ENCODE peak calls at places on chromosomes 7 and 10, in nine cellular contexts. One of them, this sample, is unnamed.

GRCh38 chr7:33692956-33693355 is 212.4 kb upstream of the BMPER start:
- DNase-seq in cardiac muscle cell: no peak
- DNase-seq in stomach: no peak
- DNase-seq in Karpas-422: no peak
- DNase-seq in K562: no peak
- DNase-seq in AG10803: peak
- DNase-seq in AG04450: no peak
- DNase-seq in effector memory CD4-positive, alpha-beta T cell: no peak
- DNase-seq in CD8-positive, alpha-beta T cell: no peak
- DNase-seq in this sample: no peak

GRCh38 chr7:30926323-30926722 is 14.7 kb downstream of the AQP1 start:
- DNase-seq in stomach: peak
- DNase-seq in cardiac muscle cell: no peak
- DNase-seq in Karpas-422: no peak
- DNase-seq in AG04450: no peak
- DNase-seq in CD8-positive, alpha-beta T cell: no peak
- DNase-seq in K562: no peak
- DNase-seq in effector memory CD4-positive, alpha-beta T cell: no peak
- DNase-seq in AG10803: no peak
- DNase-seq in this sample: no peak

GRCh38 chr7:99997545-99998137 is 17.8 kb upstream of the ZKSCAN1 start:
- DNase-seq in stomach: peak
- DNase-seq in AG04450: no peak
- DNase-seq in effector memory CD4-positive, alpha-beta T cell: peak
- DNase-seq in AG10803: peak
- DNase-seq in CD8-positive, alpha-beta T cell: peak
- DNase-seq in cardiac muscle cell: peak
- DNase-seq in K562: no peak
- DNase-seq in Karpas-422: peak
- DNase-seq in this sample: peak

GRCh38 chr7:105429746-105430612 is 41.3 kb upstream of the SRPK2 start:
- DNase-seq in CD8-positive, alpha-beta T cell: peak
- DNase-seq in cardiac muscle cell: peak
- DNase-seq in AG10803: peak
- DNase-seq in effector memory CD4-positive, alpha-beta T cell: peak
- DNase-seq in AG04450: peak
- DNase-seq in stomach: peak
- DNase-seq in K562: peak
- DNase-seq in Karpas-422: peak
- DNase-seq in this sample: peak

GRCh38 chr7:143199040-143199439 is 15.8 kb downstream of the TAS2R39 start:
- DNase-seq in effector memory CD4-positive, alpha-beta T cell: no peak
- DNase-seq in stomach: no peak
- DNase-seq in AG10803: no peak
- DNase-seq in CD8-positive, alpha-beta T cell: no peak
- DNase-seq in AG04450: no peak
- DNase-seq in Karpas-422: no peak
- DNase-seq in cardiac muscle cell: no peak
- DNase-seq in K562: no peak
- DNase-seq in this sample: no peak

GRCh38 chr10:55233505-55233904 is 432.5 kb upstream of the PCDH15 start:
- DNase-seq in Karpas-422: no peak
- DNase-seq in cardiac muscle cell: no peak
- DNase-seq in AG10803: no peak
- DNase-seq in effector memory CD4-positive, alpha-beta T cell: no peak
- DNase-seq in stomach: no peak
- DNase-seq in CD8-positive, alpha-beta T cell: no peak
- DNase-seq in AG04450: no peak
- DNase-seq in K562: no peak
- DNase-seq in this sample: no peak

GRCh38 chr7:115135769-115136410 is 214.0 kb downstream of the MDFIC start:
- DNase-seq in AG04450: no peak
- DNase-seq in K562: no peak
- DNase-seq in Karpas-422: no peak
- DNase-seq in AG10803: no peak
- DNase-seq in effector memory CD4-positive, alpha-beta T cell: no peak
- DNase-seq in CD8-positive, alpha-beta T cell: no peak
- DNase-seq in cardiac muscle cell: no peak
- DNase-seq in stomach: no peak
- DNase-seq in this sample: no peak

GRCh38 chr7:19118896-19119301 is 1.5 kb upstream of the TWIST1 start:
- DNase-seq in AG10803: no peak
- DNase-seq in cardiac muscle cell: peak
- DNase-seq in stomach: no peak
- DNase-seq in AG04450: no peak
- DNase-seq in effector memory CD4-positive, alpha-beta T cell: no peak
- DNase-seq in K562: no peak
- DNase-seq in Karpas-422: no peak
- DNase-seq in CD8-positive, alpha-beta T cell: no peak
- DNase-seq in this sample: no peak

GRCh38 chr10:53997953-53998352 is 803.1 kb downstream of the PCDH15 start:
- DNase-seq in CD8-positive, alpha-beta T cell: no peak
- DNase-seq in AG04450: no peak
- DNase-seq in stomach: no peak
- DNase-seq in K562: no peak
- DNase-seq in cardiac muscle cell: peak
- DNase-seq in Karpas-422: peak
- DNase-seq in AG10803: no peak
- DNase-seq in effector memory CD4-positive, alpha-beta T cell: no peak
- DNase-seq in this sample: peak

GRCh38 chr7:21412291-21412896 is 15.5 kb upstream of the SP4 start:
- DNase-seq in AG10803: no peak
- DNase-seq in K562: no peak
- DNase-seq in AG04450: no peak
- DNase-seq in CD8-positive, alpha-beta T cell: no peak
- DNase-seq in cardiac muscle cell: no peak
- DNase-seq in effector memory CD4-positive, alpha-beta T cell: no peak
- DNase-seq in Karpas-422: no peak
- DNase-seq in stomach: no peak
- DNase-seq in this sample: peak

GRCh38 chr10:97553575-97554100 is 18.9 kb upstream of the ANKRD2 start:
- DNase-seq in stomach: peak
- DNase-seq in cardiac muscle cell: peak
- DNase-seq in Karpas-422: peak
- DNase-seq in AG04450: no peak
- DNase-seq in effector memory CD4-positive, alpha-beta T cell: no peak
- DNase-seq in K562: peak
- DNase-seq in CD8-positive, alpha-beta T cell: peak
- DNase-seq in AG10803: peak
- DNase-seq in this sample: peak

GRCh38 chr10:17454181-17454800 is at the start of gene ST8SIA6:
- DNase-seq in AG04450: no peak
- DNase-seq in stomach: peak
- DNase-seq in CD8-positive, alpha-beta T cell: peak
- DNase-seq in K562: peak
- DNase-seq in cardiac muscle cell: peak
- DNase-seq in AG10803: peak
- DNase-seq in Karpas-422: no peak
- DNase-seq in effector memory CD4-positive, alpha-beta T cell: no peak
- DNase-seq in this sample: no peak

GRCh38 chr7:145088111-145088745 is 252.4 kb upstream of the TPK1 start:
- DNase-seq in cardiac muscle cell: no peak
- DNase-seq in AG04450: no peak
- DNase-seq in Karpas-422: no peak
- DNase-seq in stomach: no peak
- DNase-seq in K562: no peak
- DNase-seq in AG10803: no peak
- DNase-seq in effector memory CD4-positive, alpha-beta T cell: no peak
- DNase-seq in CD8-positive, alpha-beta T cell: no peak
- DNase-seq in this sample: no peak

GRCh38 chr7:73999664-74000420 is 28.1 kb upstream of the ELN start:
- DNase-seq in K562: no peak
- DNase-seq in CD8-positive, alpha-beta T cell: no peak
- DNase-seq in cardiac muscle cell: no peak
- DNase-seq in AG04450: peak
- DNase-seq in Karpas-422: no peak
- DNase-seq in stomach: peak
- DNase-seq in effector memory CD4-positive, alpha-beta T cell: no peak
- DNase-seq in AG10803: peak
- DNase-seq in this sample: no peak
- H3K4me3 ChIP-seq in K562: no peak
- H3K4me3 ChIP-seq in CD8-positive, alpha-beta T cell: no peak
- H3K4me3 ChIP-seq in cardiac muscle cell: no peak
- H3K4me3 ChIP-seq in AG04450: no peak
- H3K4me3 ChIP-seq in Karpas-422: no peak
- H3K4me3 ChIP-seq in stomach: no peak
- H3K4me3 ChIP-seq in effector memory CD4-positive, alpha-beta T cell: no peak
- H3K4me3 ChIP-seq in AG10803: no peak
- H3K4me3 ChIP-seq in this sample: no peak

GRCh38 chr10:22607261-22607660 is 107.1 kb downstream of the PIP4K2A start:
- DNase-seq in cardiac muscle cell: peak
- DNase-seq in AG10803: no peak
- DNase-seq in K562: no peak
- DNase-seq in CD8-positive, alpha-beta T cell: no peak
- DNase-seq in effector memory CD4-positive, alpha-beta T cell: no peak
- DNase-seq in AG04450: no peak
- DNase-seq in stomach: no peak
- DNase-seq in Karpas-422: no peak
- DNase-seq in this sample: no peak

GRCh38 chr10:22605168-22605567 is 109.2 kb downstream of the PIP4K2A start:
- DNase-seq in AG10803: peak
- DNase-seq in Karpas-422: peak
- DNase-seq in effector memory CD4-positive, alpha-beta T cell: no peak
- DNase-seq in CD8-positive, alpha-beta T cell: no peak
- DNase-seq in stomach: no peak
- DNase-seq in cardiac muscle cell: no peak
- DNase-seq in K562: no peak
- DNase-seq in AG04450: no peak
- DNase-seq in this sample: no peak

GRCh38 chr10:22603581-22603980 is 110.8 kb downstream of the PIP4K2A start:
- DNase-seq in stomach: no peak
- DNase-seq in AG04450: no peak
- DNase-seq in AG10803: no peak
- DNase-seq in cardiac muscle cell: no peak
- DNase-seq in Karpas-422: no peak
- DNase-seq in K562: no peak
- DNase-seq in effector memory CD4-positive, alpha-beta T cell: no peak
- DNase-seq in CD8-positive, alpha-beta T cell: no peak
- DNase-seq in this sample: no peak

GRCh38 chr10:22606164-22606614 is 108.2 kb downstream of the PIP4K2A start:
- DNase-seq in AG04450: no peak
- DNase-seq in cardiac muscle cell: no peak
- DNase-seq in K562: no peak
- DNase-seq in Karpas-422: no peak
- DNase-seq in stomach: no peak
- DNase-seq in AG10803: peak
- DNase-seq in effector memory CD4-positive, alpha-beta T cell: peak
- DNase-seq in CD8-positive, alpha-beta T cell: peak
- DNase-seq in this sample: peak

GRCh38 chr10:22604314-22605091 is 109.9 kb downstream of the PIP4K2A start:
- DNase-seq in cardiac muscle cell: no peak
- DNase-seq in stomach: no peak
- DNase-seq in CD8-positive, alpha-beta T cell: no peak
- DNase-seq in AG04450: no peak
- DNase-seq in AG10803: no peak
- DNase-seq in K562: no peak
- DNase-seq in Karpas-422: no peak
- DNase-seq in effector memory CD4-positive, alpha-beta T cell: no peak
- DNase-seq in this sample: no peak
- H3K4me3 ChIP-seq in cardiac muscle cell: no peak
- H3K4me3 ChIP-seq in stomach: no peak
- H3K4me3 ChIP-seq in CD8-positive, alpha-beta T cell: no peak
- H3K4me3 ChIP-seq in AG04450: no peak
- H3K4me3 ChIP-seq in AG10803: no peak
- H3K4me3 ChIP-seq in K562: no peak
- H3K4me3 ChIP-seq in Karpas-422: no peak
- H3K4me3 ChIP-seq in effector memory CD4-positive, alpha-beta T cell: no peak
- H3K4me3 ChIP-seq in this sample: no peak

DNA sequence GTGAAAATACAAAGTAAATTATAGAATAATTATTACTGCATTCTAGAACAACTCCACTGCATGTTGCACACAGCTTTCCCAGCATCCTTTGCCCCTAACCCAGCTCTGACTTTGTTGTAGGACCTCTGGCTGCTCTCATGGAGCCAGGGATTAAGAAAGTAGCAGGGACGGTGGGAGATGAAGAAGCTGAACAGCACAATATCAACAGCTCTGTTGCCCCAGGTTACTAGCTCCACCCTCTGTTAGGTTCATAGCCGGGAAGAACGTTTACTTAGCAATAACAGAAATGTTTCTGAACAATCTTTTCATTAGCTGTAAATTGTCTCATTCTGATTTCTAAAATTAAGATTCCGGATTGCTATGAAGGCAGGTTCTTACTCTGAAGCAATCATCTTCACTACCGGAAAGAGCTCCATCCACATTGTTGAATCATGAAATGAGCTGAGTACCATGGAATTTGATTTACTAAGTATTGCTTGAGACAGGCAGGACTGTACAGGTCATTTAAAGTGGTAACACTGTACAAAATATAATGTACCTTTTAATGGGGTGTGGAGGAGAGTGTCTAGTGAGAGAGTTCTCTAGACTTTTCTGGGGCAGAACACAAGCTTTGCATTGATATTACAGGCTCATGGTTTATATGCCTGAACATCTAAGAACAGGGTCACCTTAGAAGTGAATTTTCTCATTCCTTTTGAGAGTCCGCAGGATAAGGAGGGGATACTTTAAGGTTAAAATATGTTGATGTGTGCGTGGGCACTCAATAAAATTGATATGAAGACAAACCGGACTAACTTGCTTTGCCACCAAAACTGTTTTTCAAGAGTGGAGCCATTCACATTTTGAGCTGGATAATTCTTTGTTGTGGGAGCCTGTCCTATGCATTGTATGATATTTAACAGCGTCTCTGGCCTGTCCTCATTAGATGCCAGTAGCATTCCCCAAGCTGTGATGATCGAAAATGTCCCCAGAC is 20.8 kb upstream of the RAB18 start:
- DNase-seq in Karpas-422: no peak
- DNase-seq in effector memory CD4-positive, alpha-beta T cell: no peak
- DNase-seq in CD8-positive, alpha-beta T cell: no peak
- DNase-seq in stomach: no peak
- DNase-seq in cardiac muscle cell: no peak
- DNase-seq in AG04450: no peak
- DNase-seq in K562: no peak
- DNase-seq in AG10803: peak
- DNase-seq in this sample: no peak
- H3K4me3 ChIP-seq in Karpas-422: no peak
- H3K4me3 ChIP-seq in effector memory CD4-positive, alpha-beta T cell: no peak
- H3K4me3 ChIP-seq in CD8-positive, alpha-beta T cell: no peak
- H3K4me3 ChIP-seq in stomach: no peak
- H3K4me3 ChIP-seq in cardiac muscle cell: no peak
- H3K4me3 ChIP-seq in AG04450: no peak
- H3K4me3 ChIP-seq in K562: no peak
- H3K4me3 ChIP-seq in AG10803: no peak
- H3K4me3 ChIP-seq in this sample: no peak

DNA sequence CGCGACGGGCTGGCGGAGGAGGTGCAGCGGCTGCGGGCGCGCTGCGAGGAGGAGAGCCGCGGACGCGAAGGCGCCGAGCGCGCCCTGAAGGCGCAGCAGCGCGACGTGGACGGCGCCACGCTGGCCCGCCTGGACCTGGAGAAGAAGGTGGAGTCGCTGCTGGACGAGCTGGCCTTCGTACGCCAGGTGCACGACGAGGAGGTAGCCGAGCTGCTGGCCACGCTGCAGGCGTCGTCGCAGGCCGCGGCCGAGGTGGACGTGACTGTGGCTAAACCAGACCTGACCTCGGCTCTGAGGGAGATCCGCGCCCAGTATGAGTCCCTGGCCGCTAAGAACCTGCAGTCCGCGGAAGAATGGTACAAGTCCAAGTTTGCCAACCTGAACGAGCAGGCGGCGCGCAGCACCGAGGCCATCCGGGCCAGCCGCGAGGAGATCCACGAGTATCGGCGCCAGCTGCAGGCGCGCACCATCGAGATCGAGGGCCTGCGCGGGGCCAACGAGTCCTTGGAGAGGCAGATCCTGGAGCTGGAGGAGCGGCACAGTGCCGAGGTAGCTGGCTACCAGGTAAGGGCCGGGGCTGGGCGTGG is 868 bp downstream of the INA start:
- DNase-seq in AG10803: no peak
- DNase-seq in cardiac muscle cell: no peak
- DNase-seq in CD8-positive, alpha-beta T cell: no peak
- DNase-seq in stomach: no peak
- DNase-seq in AG04450: no peak
- DNase-seq in K562: no peak
- DNase-seq in effector memory CD4-positive, alpha-beta T cell: no peak
- DNase-seq in Karpas-422: no peak
- DNase-seq in this sample: no peak
- H3K4me3 ChIP-seq in AG10803: no peak
- H3K4me3 ChIP-seq in cardiac muscle cell: peak
- H3K4me3 ChIP-seq in CD8-positive, alpha-beta T cell: no peak
- H3K4me3 ChIP-seq in stomach: peak
- H3K4me3 ChIP-seq in AG04450: peak
- H3K4me3 ChIP-seq in K562: no peak
- H3K4me3 ChIP-seq in effector memory CD4-positive, alpha-beta T cell: no peak
- H3K4me3 ChIP-seq in Karpas-422: no peak
- H3K4me3 ChIP-seq in this sample: peak